ENCODE peak calls at places on chromosomes 3 and 15, in four cellular contexts. D is amygdala, I is ureter, U is left lung. X is an unnamed sample.

GRCh38 chr3:136270179-136270578 is 20.0 kb downstream of the PCCB start:
- DNase-seq in D (no peak), I (no peak), U (no peak), X (no peak)

GRCh38 chr3:63343674-63344073 is 65.6 kb downstream of the SYNPR start:
- DNase-seq in D (peak; percentile 27), I (peak; percentile 89), U (peak; percentile 69), X (peak; percentile 98)

GRCh38 chr15:67031321-67031720 is 34.1 kb upstream of the SMAD3 start:
- DNase-seq in D (no peak), I (no peak), U (no peak), X (no peak)

GRCh38 chr3:16028604-16029003 is 145.9 kb upstream of the GALNT15 start:
- DNase-seq in D (no peak), I (no peak), U (no peak), X (no peak)

GRCh38 chr3:78666458-78666800 is 1101.4 kb downstream of the ROBO1 start:
- DNase-seq in D (no peak), I (no peak), U (no peak), X (peak; percentile 18)

GRCh38 chr15:74983725-74984231 is 11.6 kb upstream of the SCAMP5 start:
- DNase-seq in D (no peak), I (no peak), U (no peak), X (no peak)

GRCh38 chr3:14410501-14411165 is 8.2 kb downstream of the SLC6A6 start:
- DNase-seq in D (no peak), I (no peak), U (peak; percentile 87), X (peak; percentile 53)

GRCh38 chr15:94412979-94413741 is 181.8 kb downstream of the MCTP2 start:
- DNase-seq in D (no peak), I (no peak), U (no peak), X (peak; percentile 10)

GRCh38 chr3:31629054-31629453 is 96.3 kb downstream of the STT3B start:
- DNase-seq in D (no peak), I (no peak), U (no peak), X (no peak)

GRCh38 chr15:96273317-96274086 is 57.0 kb upstream of the NR2F2 start:
- DNase-seq in D (no peak), I (peak; percentile 47), U (no peak), X (peak; percentile 69)

GRCh38 chr3:73716418-73716817 is 91.7 kb upstream of the PDZRN3 start:
- DNase-seq in D (no peak), I (no peak), U (no peak), X (no peak)

GRCh38 chr3:55327131-55327920 is 159.8 kb downstream of the WNT5A start:
- DNase-seq in D (no peak), I (no peak), U (no peak), X (no peak)

GRCh38 chr3:55369491-55369890 is 117.6 kb downstream of the WNT5A start:
- DNase-seq in D (no peak), I (no peak), U (no peak), X (no peak)

GRCh38 chr3:101725192-101725889 is 927 bp downstream of the CEP97 start:
- DNase-seq in D (peak; percentile 69), I (no peak), U (no peak), X (peak; percentile 26)

GRCh38 chr3:170477395-170477794 is 58.7 kb downstream of the CLDN11 start:
- DNase-seq in D (no peak), I (no peak), U (no peak), X (no peak)

GRCh38 chr3:36874351-36874874 is 70.4 kb downstream of the TRANK1 start:
- DNase-seq in D (no peak), I (no peak), U (no peak), X (no peak)

GRCh38 chr3:87614998-87615397 is 338.6 kb upstream of the POU1F1 start:
- DNase-seq in D (no peak), I (no peak), U (no peak), X (no peak)

GRCh38 chr3:53599780-53600179 is 105.4 kb downstream of the CACNA1D start:
- DNase-seq in D (no peak), I (no peak), U (no peak), X (no peak)

GRCh38 chr3:7106635-7107034 is 245.7 kb downstream of the GRM7 start:
- DNase-seq in D (no peak), I (no peak), U (no peak), X (no peak)

GRCh38 chr15:71962537-71962936 is 152.2 kb downstream of the NR2E3 start:
- DNase-seq in D (no peak), I (no peak), U (no peak), X (no peak)

GRCh38 chr15:83206971-83207621 is 527 bp downstream of the HDGFL3 start:
- DNase-seq in D (peak; percentile 50), I (peak; percentile 45), U (peak; percentile 38), X (no peak)

GRCh38 chr3:62323241-62323640 is 50.1 kb downstream of the FEZF2 start:
- DNase-seq in D (no peak), I (no peak), U (no peak), X (no peak)

GRCh38 chr15:96551196-96551595 is 220.7 kb downstream of the NR2F2 start:
- DNase-seq in D (no peak), I (no peak), U (no peak), X (no peak)

GRCh38 chr3:108208831-108209230 is 13.4 kb downstream of the IFT57 start:
- DNase-seq in D (no peak), I (no peak), U (no peak), X (no peak)

GRCh38 chr3:123449986-123450474 is 1.1 kb upstream of the ADCY5 start:
- DNase-seq in D (peak; percentile 70), I (peak; percentile 54), U (no peak), X (no peak)

GRCh38 chr3:62718515-62719320 is 156.5 kb downstream of the CADPS start:
- DNase-seq in D (peak; percentile 1), I (no peak), U (no peak), X (no peak)

GRCh38 chr15:71109130-71109529 is 6.1 kb upstream of the THSD4 start:
- DNase-seq in D (no peak), I (peak; percentile 25), U (no peak), X (peak; percentile 37)